ENCODE peak calls at places on chromosomes 2 and 18, in six cellular contexts. O, B, N, K, W and U are unnamed samples.

GRCh38 chr18:715626-716025 is 3.2 kb upstream of the ENOSF1 start:
- DNase-seq in O (no peak), B (no peak), N (no peak), K (no peak), W (no peak), U (peak)

GRCh38 chr2:60551241-60552095 is 2.0 kb downstream of the BCL11A start:
- DNase-seq in O (peak), B (no peak), N (peak), K (peak), W (no peak), U (no peak)

GRCh38 chr2:206728277-206729199 is 10.3 kb upstream of the DYTN start:
- DNase-seq in O (no peak), B (peak), N (peak), K (no peak), W (no peak), U (no peak)

GRCh38 chr2:206445948-206446347 is 2.6 kb downstream of the ADAM23 start:
- DNase-seq in O (no peak), B (no peak), N (no peak), K (no peak), W (no peak), U (no peak)

GRCh38 chr18:36828157-36828629 is 609 bp downstream of the TPGS2 start:
- DNase-seq in O (no peak), B (peak), N (peak), K (peak), W (no peak), U (peak)

GRCh38 chr2:105299290-105299689 is 30.2 kb downstream of the TGFBRAP1 start:
- DNase-seq in O (no peak), B (peak), N (peak), K (peak), W (no peak), U (no peak)

GRCh38 chr2:145015561-145015960 is 495.6 kb upstream of the ZEB2 start:
- DNase-seq in O (no peak), B (no peak), N (no peak), K (no peak), W (no peak), U (no peak)

GRCh38 chr2:41668529-41668928 is 379.3 kb upstream of the PKDCC start:
- DNase-seq in O (no peak), B (no peak), N (no peak), K (peak), W (no peak), U (no peak)

GRCh38 chr2:71680925-71681324 is 227.6 kb downstream of the DYSF start:
- DNase-seq in O (no peak), B (no peak), N (no peak), K (peak), W (no peak), U (no peak)

GRCh38 chr2:233430091-233430490 is 75.8 kb downstream of the DGKD start:
- DNase-seq in O (no peak), B (no peak), N (peak), K (no peak), W (no peak), U (peak)

GRCh38 chr2:165720526-165720925 is 73.5 kb downstream of the GALNT3 start:
- DNase-seq in O (no peak), B (no peak), N (no peak), K (no peak), W (no peak), U (no peak)

DNA sequence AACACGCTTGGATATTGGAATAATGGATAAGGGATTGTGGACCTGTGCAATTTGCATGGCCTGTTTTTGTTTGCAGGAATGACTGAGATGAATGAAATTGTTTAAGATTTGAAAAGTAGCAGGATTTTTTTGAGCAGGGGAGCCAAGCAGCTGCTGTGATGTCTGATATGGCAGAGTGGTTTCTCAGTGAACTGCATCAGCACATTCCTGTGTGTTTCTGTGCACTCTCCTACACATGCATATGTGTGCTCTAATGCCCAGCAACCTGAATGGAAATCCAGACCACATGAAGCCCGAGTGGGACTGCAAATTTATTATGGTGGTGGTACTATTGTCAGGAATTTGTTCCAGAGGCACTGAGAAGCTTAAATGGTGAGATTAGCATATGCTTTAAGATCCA is 161.7 kb downstream of the PARD3B start:
- DNase-seq in O (no peak), B (no peak), N (no peak), K (no peak), W (no peak), U (no peak)
- TF ChIP-seq JUN in O (no peak), B (no peak), N (no peak), K (no peak), W (no peak), U (no peak)

DNA sequence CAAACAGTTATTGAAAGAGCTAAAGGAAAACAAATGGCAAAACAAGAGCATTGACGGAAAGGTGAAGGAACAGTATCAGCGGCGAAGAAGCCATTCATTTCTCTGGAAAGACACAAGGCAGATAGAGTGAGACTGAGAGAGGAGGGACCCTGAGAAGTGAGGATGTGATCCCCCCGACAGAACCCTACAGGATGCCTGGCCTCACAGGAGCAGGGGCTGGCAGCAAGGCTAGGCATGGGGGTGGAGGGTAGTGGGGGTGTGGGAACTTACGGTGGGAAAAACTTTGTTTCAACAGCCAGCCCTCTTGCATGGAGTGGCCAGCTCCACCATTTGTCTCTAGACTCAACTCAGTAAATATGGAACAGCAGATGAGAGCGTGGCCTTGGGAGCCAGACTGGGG is 40.7 kb downstream of the SP110 start:
- DNase-seq in O (no peak), B (no peak), N (no peak), K (no peak), W (no peak), U (no peak)
- TF ChIP-seq JUN in O (no peak), B (no peak), N (no peak), K (no peak), W (no peak), U (no peak)

GRCh38 chr2:46800218-46800617 is 115.4 kb downstream of the MCFD2 start:
- DNase-seq in O (no peak), B (no peak), N (no peak), K (no peak), W (no peak), U (no peak)
- TF ChIP-seq JUN in O (no peak), B (no peak), N (no peak), K (no peak), W (no peak), U (no peak)

DNA sequence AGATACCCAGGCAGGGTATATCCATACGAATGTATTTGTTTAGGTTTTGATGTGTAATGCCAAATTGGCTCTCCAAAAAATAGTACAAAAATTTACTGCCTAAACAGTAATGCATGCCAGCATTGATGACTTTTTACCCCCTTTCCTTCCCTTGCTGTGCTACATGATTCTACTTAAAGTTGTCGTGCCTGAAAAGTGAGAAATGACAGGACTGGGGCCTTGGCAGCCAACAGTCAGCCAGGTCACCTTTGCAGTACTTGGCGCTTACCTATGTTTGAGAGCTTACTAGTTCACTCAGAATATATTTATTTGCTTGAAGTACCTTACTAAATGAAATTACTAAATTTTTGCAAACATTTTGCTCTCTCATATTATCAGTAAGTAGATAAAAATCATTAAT is 1329.1 kb downstream of the DPP10 start:
- DNase-seq in O (no peak), B (no peak), N (no peak), K (no peak), W (no peak), U (no peak)
- TF ChIP-seq JUN in O (no peak), B (no peak), N (no peak), K (no peak), W (no peak), U (no peak)

GRCh38 chr2:174662859-174663258 is 65.3 kb upstream of the WIPF1 start:
- DNase-seq in O (no peak), B (no peak), N (no peak), K (no peak), W (no peak), U (no peak)

GRCh38 chr2:174664084-174664759 is 66.6 kb upstream of the WIPF1 start:
- DNase-seq in O (no peak), B (no peak), N (no peak), K (no peak), W (no peak), U (no peak)

GRCh38 chr2:174662459-174662858 is 64.9 kb upstream of the WIPF1 start:
- DNase-seq in O (no peak), B (no peak), N (peak), K (no peak), W (no peak), U (no peak)

GRCh38 chr2:174660984-174661675 is 63.5 kb upstream of the WIPF1 start:
- DNase-seq in O (no peak), B (no peak), N (no peak), K (no peak), W (no peak), U (no peak)

GRCh38 chr2:174663572-174663971 is 66.0 kb upstream of the WIPF1 start:
- DNase-seq in O (no peak), B (no peak), N (no peak), K (no peak), W (no peak), U (peak)
- TF ChIP-seq JUN in O (no peak), B (no peak), N (no peak), K (no peak), W (no peak), U (no peak)

GRCh38 chr2:216408426-216409315 is 3.6 kb upstream of the SMARCAL1 start:
- DNase-seq in O (peak), B (peak), N (no peak), K (no peak), W (no peak), U (no peak)
- TF ChIP-seq JUN in O (no peak), B (no peak), N (no peak), K (no peak), W (no peak), U (no peak)

GRCh38 chr2:219386532-219387280 is 1.0 kb downstream of the DNPEP start:
- DNase-seq in O (no peak), B (no peak), N (no peak), K (peak), W (no peak), U (no peak)

GRCh38 chr2:219384083-219384713 is 3.5 kb downstream of the DNPEP start:
- DNase-seq in O (no peak), B (no peak), N (no peak), K (peak), W (no peak), U (no peak)

GRCh38 chr2:219384872-219385271 is 2.8 kb downstream of the DNPEP start:
- DNase-seq in O (no peak), B (no peak), N (no peak), K (no peak), W (no peak), U (no peak)

GRCh38 chr2:219387284-219388126 is at the start of gene DNPEP:
- DNase-seq in O (peak), B (peak), N (peak), K (peak), W (peak), U (peak)

GRCh38 chr2:219385958-219386520 is 1.7 kb downstream of the DNPEP start:
- DNase-seq in O (no peak), B (no peak), N (no peak), K (no peak), W (no peak), U (no peak)
- TF ChIP-seq JUN in O (no peak), B (no peak), N (no peak), K (no peak), W (no peak), U (no peak)